ENCODE peak calls at places on chromosomes 12 and 14, in six cellular contexts. C is HuH-7, D is ecto neural progenitor cell, I is cerebellum, X is KBM-7, S is mucosa of descending colon. T is an unnamed sample.

GRCh38 chr14:68779761-68780323 is 13.0 kb downstream of the ZFP36L1 start:
- DNase-seq in C (no peak), D (peak), I (no peak), X (no peak), S (peak), T (peak)

GRCh38 chr14:90381011-90381790 is 15.6 kb upstream of the CALM1 start:
- DNase-seq in C (no peak), D (no peak), I (peak), X (no peak), S (peak), T (peak)

GRCh38 chr12:116717466-116718457 is 20.1 kb downstream of the SPRING1 start:
- DNase-seq in C (no peak), D (no peak), I (peak), X (no peak), S (peak), T (no peak)

GRCh38 chr14:75648066-75648838 is 12.4 kb downstream of the ERG28 start:
- DNase-seq in C (peak), D (no peak), I (no peak), X (no peak), S (no peak), T (peak)

GRCh38 chr14:101970830-101971400 is 6.5 kb downstream of the DYNC1H1 start:
- DNase-seq in C (no peak), D (no peak), I (no peak), X (no peak), S (no peak), T (no peak)

GRCh38 chr14:68939893-68940613 is 39.0 kb downstream of the ACTN1 start:
- DNase-seq in C (peak), D (peak), I (no peak), X (no peak), S (peak), T (peak)

GRCh38 chr14:77372304-77372841 is 4.5 kb downstream of the TMED8 start:
- DNase-seq in C (no peak), D (no peak), I (no peak), X (peak), S (no peak), T (no peak)

GRCh38 chr12:130984183-130985058 is 30.7 kb downstream of the ADGRD1 start:
- DNase-seq in C (no peak), D (no peak), I (no peak), X (no peak), S (no peak), T (no peak)

GRCh38 chr14:89190779-89191513 is 226.1 kb downstream of the FOXN3 start:
- DNase-seq in C (no peak), D (peak), I (no peak), X (no peak), S (no peak), T (no peak)

GRCh38 chr12:101857043-101857558 is 20.3 kb upstream of the DRAM1 start:
- DNase-seq in C (no peak), D (no peak), I (no peak), X (peak), S (no peak), T (no peak)

GRCh38 chr14:60658116-60658515 is 8.8 kb upstream of the SIX1 start:
- DNase-seq in C (no peak), D (peak), I (no peak), X (no peak), S (no peak), T (no peak)

GRCh38 chr12:25187781-25188180 is 7.2 kb downstream of the DNAI7 start:
- DNase-seq in C (no peak), D (no peak), I (no peak), X (no peak), S (no peak), T (no peak)

GRCh38 chr12:2593045-2593444 is 201.7 kb upstream of the FKBP4 start:
- DNase-seq in C (no peak), D (no peak), I (no peak), X (no peak), S (no peak), T (no peak)

GRCh38 chr12:108678070-108678730 is 44.5 kb upstream of the SELPLG start:
- DNase-seq in C (no peak), D (no peak), I (no peak), X (no peak), S (no peak), T (no peak)

GRCh38 chr12:120901818-120902217 is 2.3 kb downstream of the SPPL3 start:
- DNase-seq in C (no peak), D (no peak), I (no peak), X (no peak), S (no peak), T (no peak)

GRCh38 chr12:752673-753400 is 458 bp downstream of the WNK1 start:
- DNase-seq in C (peak), D (peak), I (peak), X (no peak), S (peak), T (peak)

GRCh38 chr14:75821828-75822521 is 159.8 kb downstream of the TGFB3 start:
- DNase-seq in C (no peak), D (no peak), I (no peak), X (no peak), S (peak), T (peak)

GRCh38 chr14:54353266-54353665 is 43.5 kb upstream of the CDKN3 start:
- DNase-seq in C (no peak), D (no peak), I (no peak), X (no peak), S (no peak), T (no peak)

GRCh38 chr12:61531195-61531594 is 729.0 kb upstream of the USP15 start:
- DNase-seq in C (no peak), D (no peak), I (no peak), X (no peak), S (no peak), T (no peak)

GRCh38 chr12:89153341-89153740 is 199.0 kb downstream of the DUSP6 start:
- DNase-seq in C (no peak), D (no peak), I (no peak), X (no peak), S (no peak), T (no peak)

GRCh38 chr12:91804533-91804932 is 341.1 kb downstream of the BTG1 start:
- DNase-seq in C (no peak), D (no peak), I (no peak), X (no peak), S (no peak), T (no peak)

T was measured in Caco-2.